ENCODE peak calls at places on chromosomes 13 and 19, in four cellular contexts. S is A549, H is prostate gland, Y is tibial nerve. I is an unnamed sample.

GRCh38 chr19:30226464-30227070 is 145.6 kb upstream of the ZNF536 start:
- DNase-seq in Y (no peak), S (no peak), H (no peak), I (no peak)

GRCh38 chr13:78826312-78826711 is 167.4 kb upstream of the OBI1 start:
- DNase-seq in Y (no peak), H (no peak), S (no peak), I (no peak)

GRCh38 chr13:30743319-30744055 is 8.1 kb downstream of the ALOX5AP start:
- DNase-seq in H (peak; percentile 35), Y (peak; percentile 63), S (peak; percentile 89), I (peak; percentile 51)

GRCh38 chr19:17266589-17266974 is 661 bp upstream of the BABAM1 start:
- DNase-seq in Y (no peak), S (no peak), H (no peak), I (no peak)

GRCh38 chr19:56837004-56837403 is 3.5 kb downstream of the PEG3 start:
- DNase-seq in S (no peak), Y (no peak), H (no peak), I (peak; percentile 37)

GRCh38 chr19:8148410-8149231 is 771 bp downstream of the FBN3 start:
- DNase-seq in H (no peak), S (peak; percentile 29), Y (no peak), I (no peak)

GRCh38 chr13:40458283-40459031 is 208.0 kb downstream of the FOXO1 start:
- DNase-seq in Y (no peak), S (no peak), H (no peak), I (no peak)

GRCh38 chr13:41651413-41652068 is 194.2 kb downstream of the RGCC start:
- DNase-seq in Y (no peak), S (no peak), H (no peak), I (no peak)

GRCh38 chr13:109348514-109349340 is 437.7 kb downstream of the IRS2 start:
- DNase-seq in S (peak; percentile 10), Y (no peak), H (no peak), I (no peak)

GRCh38 chr13:75458696-75459422 is 23.1 kb downstream of the TBC1D4 start:
- DNase-seq in S (no peak), Y (no peak), H (peak; percentile 77), I (peak; percentile 88)

GRCh38 chr13:71873418-71874276 is 6.6 kb upstream of the DACH1 start:
- DNase-seq in H (no peak), S (no peak), Y (no peak), I (no peak)

GRCh38 chr19:48419158-48419920 is 25.9 kb downstream of the GRIN2D start:
- DNase-seq in H (no peak), Y (no peak), S (peak; percentile 59), I (no peak)

GRCh38 chr19:33047422-33047821 is 17.3 kb downstream of the RHPN2 start:
- DNase-seq in S (peak; percentile 65), Y (no peak), H (no peak), I (peak; percentile 78)

GRCh38 chr19:16067205-16067938 is 8.9 kb upstream of the TPM4 start:
- DNase-seq in H (peak; percentile 94), S (no peak), Y (no peak), I (no peak)

GRCh38 chr13:75705395-75705794 is 69.3 kb downstream of the LMO7 start:
- DNase-seq in S (peak; percentile 91), H (no peak), Y (no peak), I (no peak)

GRCh38 chr13:91157273-91158014 is 190.0 kb upstream of the MIR17HG start:
- DNase-seq in H (no peak), S (no peak), Y (no peak), I (no peak)

GRCh38 chr13:23468811-23469210 is 35.3 kb upstream of the SACS start:
- DNase-seq in S (no peak), Y (no peak), H (no peak), I (no peak)

GRCh38 chr19:45164577-45165335 is 4.0 kb upstream of the NKPD1 start:
- DNase-seq in S (peak; percentile 79), Y (no peak), H (peak; percentile 92), I (peak; percentile 56)

GRCh38 chr13:45537506-45537905 is 72.8 kb downstream of the COG3 start:
- DNase-seq in H (no peak), Y (no peak), S (no peak), I (no peak)

GRCh38 chr13:18628428-18628827 is 553.2 kb downstream of the TUBA3C start:
- DNase-seq in Y (no peak), S (no peak), H (no peak), I (peak; percentile 5)

GRCh38 chr19:56751078-56751489 is 79.5 kb upstream of the ZNF835 start:
- DNase-seq in Y (no peak), H (no peak), S (no peak), I (peak; percentile 14)

GRCh38 chr19:34953092-34953491 is 10.9 kb downstream of the ZNF792 start:
- DNase-seq in Y (no peak), S (no peak), H (no peak), I (no peak)

GRCh38 chr13:42405665-42406390 is 133.9 kb downstream of the AKAP11 start:
- DNase-seq in S (no peak), H (no peak), Y (no peak), I (no peak)

GRCh38 chr19:15129856-15130580 is 22.8 kb downstream of the SYDE1 start:
- DNase-seq in Y (no peak), H (peak; percentile 48), S (no peak), I (no peak)

GRCh38 chr19:41408256-41408655 is 10.6 kb downstream of the BCKDHA start:
- DNase-seq in H (no peak), Y (no peak), S (no peak), I (no peak)

GRCh38 chr19:46746281-46746965 is at the start of gene STRN4:
- DNase-seq in H (no peak), S (no peak), Y (no peak), I (peak; percentile 43)
- TF ChIP-seq POLR2A in H (peak; percentile 14), S (peak; percentile 51), Y (peak; percentile 53), I (no peak)

GRCh38 chr19:18433735-18434398 is 4.1 kb downstream of the ISYNA1 start:
- DNase-seq in H (no peak), Y (no peak), S (no peak), I (no peak)
- H3K4me3 ChIP-seq in H (peak overlapping the region; percentile 47), Y (peak overlapping the region; percentile 50), S (no peak overlapping the region), I (no peak overlapping the region)

GRCh38 chr19:3361384-3362216 is 4.8 kb upstream of the NFIC start:
- DNase-seq in Y (no peak), H (no peak), S (no peak), I (no peak)

GRCh38 chr19:3358392-3358918 is 7.9 kb upstream of the NFIC start:
- DNase-seq in Y (no peak), S (no peak), H (no peak), I (no peak)

GRCh38 chr19:3360494-3361383 is 5.6 kb upstream of the NFIC start:
- DNase-seq in Y (no peak), S (no peak), H (peak; percentile 61), I (peak; percentile 69)

GRCh38 chr19:3358919-3359849 is 7.2 kb upstream of the NFIC start:
- DNase-seq in H (peak; percentile 68), Y (no peak), S (no peak), I (peak; percentile 81)

DNA sequence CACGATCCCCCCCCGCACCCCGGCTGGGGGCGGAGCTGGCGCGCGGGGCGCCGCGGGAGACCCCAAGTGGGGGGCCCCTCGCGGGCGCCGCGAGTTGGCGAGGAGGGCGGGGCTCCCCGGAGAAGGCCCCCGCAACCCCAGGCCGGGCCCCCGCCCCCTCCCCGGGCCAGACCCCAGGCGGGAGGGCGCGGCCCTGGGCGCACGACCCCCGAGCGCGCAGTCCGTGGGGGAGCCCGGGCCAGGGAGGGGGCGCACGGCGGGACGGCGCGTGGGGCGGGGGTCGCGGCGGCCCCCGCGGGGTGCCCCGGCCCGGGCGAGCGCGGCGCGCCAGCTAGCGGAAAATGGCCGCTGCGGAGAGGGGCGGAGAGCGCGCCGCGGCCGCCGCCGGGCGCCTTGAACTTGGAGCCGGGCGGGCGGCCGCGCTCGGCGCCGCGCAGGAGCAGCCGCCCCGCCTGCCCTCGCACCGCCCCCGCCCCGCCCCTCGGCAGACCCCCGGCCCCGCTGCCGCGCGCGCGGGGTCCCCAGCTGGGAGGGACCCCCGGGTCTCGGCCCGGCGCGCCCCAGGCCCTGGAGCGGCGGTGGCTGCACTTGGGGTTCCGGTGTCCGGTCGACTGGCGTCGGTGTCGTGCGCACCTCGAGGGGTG is 6.4 kb upstream of the NFIC start:
- DNase-seq in H (no peak), S (no peak), Y (no peak), I (no peak)
- H3K4me1 ChIP-seq in H (peaks cover 22% of the 10 kb centered on the region), S (peaks cover 41% of the 10 kb centered on the region), Y (peaks cover 56% of the 10 kb centered on the region), I (peaks cover 50% of the 10 kb centered on the region)

GRCh38 chr13:25839356-25839755 is 212.5 kb downstream of the SHISA2 start:
- DNase-seq in S (no peak), H (no peak), Y (no peak), I (no peak)

GRCh38 chr13:25836709-25837316 is 215.0 kb downstream of the SHISA2 start:
- DNase-seq in Y (no peak), S (no peak), H (no peak), I (no peak)

GRCh38 chr13:25827986-25828385 is 223.8 kb downstream of the SHISA2 start:
- DNase-seq in H (no peak), Y (no peak), S (no peak), I (no peak)

DNA sequence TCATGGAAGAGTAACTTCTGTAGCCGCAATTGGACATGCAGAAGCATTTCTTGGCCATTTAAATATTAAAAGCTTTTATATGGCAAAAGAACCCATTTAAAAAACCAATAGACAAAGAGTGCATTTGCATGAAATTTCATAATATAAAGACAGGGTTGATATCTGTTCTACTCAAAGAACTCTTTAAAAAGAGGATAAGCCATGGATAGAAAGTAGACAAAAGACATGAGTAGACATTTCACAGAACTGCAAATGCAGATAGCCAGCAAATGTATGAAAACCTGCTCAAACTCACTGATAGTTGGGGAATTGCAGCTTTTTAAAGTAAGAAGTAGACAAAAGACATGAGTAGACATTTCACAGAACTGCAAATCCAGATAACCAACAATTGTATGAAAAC is 218.1 kb downstream of the SHISA2 start:
- DNase-seq in H (no peak), S (no peak), Y (no peak), I (no peak)
- TF ChIP-seq POLR2A in H (no peak), S (no peak), Y (no peak), I (no peak)

GRCh38 chr19:5803441-5803751 is 1.5 kb upstream of the NRTN start:
- DNase-seq in Y (no peak), S (no peak), H (no peak), I (no peak)
- H3K4me3 ChIP-seq in Y (peak overlapping the region; percentile 34), S (peak overlapping the region; percentile 37), H (peak overlapping the region; percentile 1), I (no peak overlapping the region)

GRCh38 chr19:55491546-55492360 is 3.5 kb downstream of the SSC5D start:
- DNase-seq in H (no peak), S (no peak), Y (no peak), I (no peak)

GRCh38 chr19:55488986-55489710 is 912 bp downstream of the SSC5D start:
- DNase-seq in S (no peak), Y (no peak), H (no peak), I (no peak)

GRCh38 chr19:55489711-55490477 is 1.7 kb downstream of the SSC5D start:
- DNase-seq in Y (no peak), S (no peak), H (no peak), I (no peak)

GRCh38 chr19:55492362-55492944 is 4.2 kb downstream of the SSC5D start:
- DNase-seq in H (no peak), S (no peak), Y (no peak), I (no peak)

GRCh38 chr19:55490478-55491436 is 2.5 kb downstream of the SSC5D start:
- DNase-seq in Y (no peak), S (no peak), H (no peak), I (no peak)
- H3K4me1 ChIP-seq in Y (peaks cover 91% of the 10 kb centered on the region), S (peaks cover 61% of the 10 kb centered on the region), H (no peaks in the 10 kb centered on the region), I (peaks cover 22% of the 10 kb centered on the region)

GRCh38 chr19:58395220-58395978 is at the start of gene RNF225:
- DNase-seq in Y (no peak), S (peak; percentile 49), H (peak; percentile 89), I (no peak)
- TF ChIP-seq POLR2A in Y (no peak), S (no peak), H (peak; percentile 87), I (peak; percentile 4)

GRCh38 chr19:50357178-50358100 is 8.0 kb downstream of the NAPSA start:
- DNase-seq in H (peak; percentile 62), Y (peak; percentile 83), S (peak; percentile 82), I (peak; percentile 78)
- H3K4me3 ChIP-seq in H (peak overlapping the region; percentile 29), Y (peak overlapping the region; percentile 48), S (peak overlapping the region; percentile 48), I (peak overlapping the region; percentile 13)

I was measured in body of pancreas.